ENCODE peak calls at places on chromosome 16, in seven cellular contexts. One of them, this sample, is unnamed.

GRCh38 chr16:3304370-3304769 is 860 bp downstream of the TIGD7 start:
- DNase-seq in stimulated activated CD4-positive, alpha-beta T cell treated with anti-CD3 and anti-CD28 coated beads, Interleukin-1b, Interleukin-23, amount 100 ng/mL, for 1 hour: no peak
- DNase-seq in C1 segment of cervical spinal cord: no peak
- DNase-seq in mucosa of gallbladder: no peak
- DNase-seq in BJ: no peak
- DNase-seq in effector memory CD4-positive, alpha-beta T cell: no peak
- DNase-seq in DMS79 treated with DMSO at 0.1 percent for 48 hours: no peak
- DNase-seq in this sample: no peak

GRCh38 chr16:29983420-29984136 is 9.9 kb downstream of the TAOK2 start:
- DNase-seq in BJ: no peak
- DNase-seq in stimulated activated CD4-positive, alpha-beta T cell treated with anti-CD3 and anti-CD28 coated beads, Interleukin-1b, Interleukin-23, amount 100 ng/mL, for 1 hour: no peak
- DNase-seq in DMS79 treated with DMSO at 0.1 percent for 48 hours: no peak
- DNase-seq in mucosa of gallbladder: no peak
- DNase-seq in C1 segment of cervical spinal cord: no peak
- DNase-seq in effector memory CD4-positive, alpha-beta T cell: no peak
- DNase-seq in this sample: no peak

GRCh38 chr16:88407807-88408206 is 25.0 kb downstream of the ZNF469 start:
- DNase-seq in effector memory CD4-positive, alpha-beta T cell: no peak
- DNase-seq in DMS79 treated with DMSO at 0.1 percent for 48 hours: no peak
- DNase-seq in C1 segment of cervical spinal cord: no peak
- DNase-seq in BJ: no peak
- DNase-seq in stimulated activated CD4-positive, alpha-beta T cell treated with anti-CD3 and anti-CD28 coated beads, Interleukin-1b, Interleukin-23, amount 100 ng/mL, for 1 hour: no peak
- DNase-seq in mucosa of gallbladder: no peak
- DNase-seq in this sample: no peak

GRCh38 chr16:5633845-5634440 is 536.3 kb upstream of the EEF2KMT start:
- DNase-seq in C1 segment of cervical spinal cord: no peak
- DNase-seq in effector memory CD4-positive, alpha-beta T cell: no peak
- DNase-seq in DMS79 treated with DMSO at 0.1 percent for 48 hours: peak; percentile 41
- DNase-seq in mucosa of gallbladder: no peak
- DNase-seq in BJ: no peak
- DNase-seq in stimulated activated CD4-positive, alpha-beta T cell treated with anti-CD3 and anti-CD28 coated beads, Interleukin-1b, Interleukin-23, amount 100 ng/mL, for 1 hour: no peak
- DNase-seq in this sample: no peak

GRCh38 chr16:84193480-84193879 is 2.5 kb downstream of the ADAD2 start:
- DNase-seq in C1 segment of cervical spinal cord: no peak
- DNase-seq in BJ: no peak
- DNase-seq in effector memory CD4-positive, alpha-beta T cell: no peak
- DNase-seq in mucosa of gallbladder: no peak
- DNase-seq in DMS79 treated with DMSO at 0.1 percent for 48 hours: no peak
- DNase-seq in stimulated activated CD4-positive, alpha-beta T cell treated with anti-CD3 and anti-CD28 coated beads, Interleukin-1b, Interleukin-23, amount 100 ng/mL, for 1 hour: no peak
- DNase-seq in this sample: no peak

GRCh38 chr16:54426550-54426843 is 139.9 kb upstream of the IRX3 start:
- DNase-seq in effector memory CD4-positive, alpha-beta T cell: no peak
- DNase-seq in BJ: no peak
- DNase-seq in stimulated activated CD4-positive, alpha-beta T cell treated with anti-CD3 and anti-CD28 coated beads, Interleukin-1b, Interleukin-23, amount 100 ng/mL, for 1 hour: no peak
- DNase-seq in mucosa of gallbladder: no peak
- DNase-seq in DMS79 treated with DMSO at 0.1 percent for 48 hours: no peak
- DNase-seq in C1 segment of cervical spinal cord: no peak
- DNase-seq in this sample: no peak

GRCh38 chr16:83956336-83957289 is 3.6 kb downstream of the OSGIN1 start:
- DNase-seq in mucosa of gallbladder: peak; percentile 76
- DNase-seq in effector memory CD4-positive, alpha-beta T cell: peak; percentile 18
- DNase-seq in stimulated activated CD4-positive, alpha-beta T cell treated with anti-CD3 and anti-CD28 coated beads, Interleukin-1b, Interleukin-23, amount 100 ng/mL, for 1 hour: peak; percentile 30
- DNase-seq in DMS79 treated with DMSO at 0.1 percent for 48 hours: peak; percentile 11
- DNase-seq in C1 segment of cervical spinal cord: no peak
- DNase-seq in BJ: no peak
- DNase-seq in this sample: no peak

GRCh38 chr16:47431960-47432359 is 28.9 kb downstream of the ITFG1 start:
- DNase-seq in stimulated activated CD4-positive, alpha-beta T cell treated with anti-CD3 and anti-CD28 coated beads, Interleukin-1b, Interleukin-23, amount 100 ng/mL, for 1 hour: no peak
- DNase-seq in DMS79 treated with DMSO at 0.1 percent for 48 hours: no peak
- DNase-seq in mucosa of gallbladder: no peak
- DNase-seq in effector memory CD4-positive, alpha-beta T cell: no peak
- DNase-seq in BJ: no peak
- DNase-seq in C1 segment of cervical spinal cord: no peak
- DNase-seq in this sample: no peak

GRCh38 chr16:86495756-86496261 is 14.5 kb upstream of the FOXF1 start:
- DNase-seq in mucosa of gallbladder: no peak
- DNase-seq in stimulated activated CD4-positive, alpha-beta T cell treated with anti-CD3 and anti-CD28 coated beads, Interleukin-1b, Interleukin-23, amount 100 ng/mL, for 1 hour: no peak
- DNase-seq in DMS79 treated with DMSO at 0.1 percent for 48 hours: no peak
- DNase-seq in C1 segment of cervical spinal cord: no peak
- DNase-seq in BJ: no peak
- DNase-seq in effector memory CD4-positive, alpha-beta T cell: no peak
- DNase-seq in this sample: no peak

GRCh38 chr16:67647111-67647651 is 2.2 kb downstream of the CARMIL2 start:
- DNase-seq in DMS79 treated with DMSO at 0.1 percent for 48 hours: no peak
- DNase-seq in effector memory CD4-positive, alpha-beta T cell: no peak
- DNase-seq in C1 segment of cervical spinal cord: no peak
- DNase-seq in stimulated activated CD4-positive, alpha-beta T cell treated with anti-CD3 and anti-CD28 coated beads, Interleukin-1b, Interleukin-23, amount 100 ng/mL, for 1 hour: no peak
- DNase-seq in BJ: no peak
- DNase-seq in mucosa of gallbladder: no peak
- DNase-seq in this sample: no peak

GRCh38 chr16:55120408-55120807 is 189.7 kb downstream of the IRX5 start:
- DNase-seq in C1 segment of cervical spinal cord: no peak
- DNase-seq in BJ: no peak
- DNase-seq in DMS79 treated with DMSO at 0.1 percent for 48 hours: no peak
- DNase-seq in effector memory CD4-positive, alpha-beta T cell: no peak
- DNase-seq in stimulated activated CD4-positive, alpha-beta T cell treated with anti-CD3 and anti-CD28 coated beads, Interleukin-1b, Interleukin-23, amount 100 ng/mL, for 1 hour: no peak
- DNase-seq in mucosa of gallbladder: no peak
- DNase-seq in this sample: no peak

GRCh38 chr16:74999208-74999682 is 421 bp downstream of the ZNRF1 start:
- DNase-seq in BJ: no peak
- DNase-seq in C1 segment of cervical spinal cord: no peak
- DNase-seq in DMS79 treated with DMSO at 0.1 percent for 48 hours: no peak
- DNase-seq in stimulated activated CD4-positive, alpha-beta T cell treated with anti-CD3 and anti-CD28 coated beads, Interleukin-1b, Interleukin-23, amount 100 ng/mL, for 1 hour: no peak
- DNase-seq in mucosa of gallbladder: no peak
- DNase-seq in effector memory CD4-positive, alpha-beta T cell: peak; percentile 14
- DNase-seq in this sample: no peak

GRCh38 chr16:59905628-59906027 is 1171.5 kb upstream of the GOT2 start:
- DNase-seq in DMS79 treated with DMSO at 0.1 percent for 48 hours: no peak
- DNase-seq in BJ: peak; percentile 22
- DNase-seq in C1 segment of cervical spinal cord: no peak
- DNase-seq in mucosa of gallbladder: no peak
- DNase-seq in stimulated activated CD4-positive, alpha-beta T cell treated with anti-CD3 and anti-CD28 coated beads, Interleukin-1b, Interleukin-23, amount 100 ng/mL, for 1 hour: no peak
- DNase-seq in effector memory CD4-positive, alpha-beta T cell: no peak
- DNase-seq in this sample: no peak

GRCh38 chr16:3149630-3150345 is 15.0 kb downstream of the ZNF213 start:
- DNase-seq in mucosa of gallbladder: peak; percentile 66
- DNase-seq in BJ: no peak
- DNase-seq in DMS79 treated with DMSO at 0.1 percent for 48 hours: peak; percentile 25
- DNase-seq in C1 segment of cervical spinal cord: no peak
- DNase-seq in effector memory CD4-positive, alpha-beta T cell: peak; percentile 20
- DNase-seq in stimulated activated CD4-positive, alpha-beta T cell treated with anti-CD3 and anti-CD28 coated beads, Interleukin-1b, Interleukin-23, amount 100 ng/mL, for 1 hour: no peak
- DNase-seq in this sample: no peak

GRCh38 chr16:1771072-1771863 is at the start of gene NME3:
- DNase-seq in effector memory CD4-positive, alpha-beta T cell: peak; percentile 61
- DNase-seq in C1 segment of cervical spinal cord: peak; percentile 24
- DNase-seq in stimulated activated CD4-positive, alpha-beta T cell treated with anti-CD3 and anti-CD28 coated beads, Interleukin-1b, Interleukin-23, amount 100 ng/mL, for 1 hour: peak; percentile 36
- DNase-seq in mucosa of gallbladder: peak; percentile 80
- DNase-seq in DMS79 treated with DMSO at 0.1 percent for 48 hours: peak; percentile 22
- DNase-seq in BJ: no peak
- DNase-seq in this sample: no peak

GRCh38 chr16:84603115-84603816 is 14.6 kb downstream of the COTL1 start:
- DNase-seq in mucosa of gallbladder: peak; percentile 69
- DNase-seq in DMS79 treated with DMSO at 0.1 percent for 48 hours: no peak
- DNase-seq in C1 segment of cervical spinal cord: peak; percentile 71
- DNase-seq in BJ: peak; percentile 92
- DNase-seq in effector memory CD4-positive, alpha-beta T cell: peak; percentile 59
- DNase-seq in stimulated activated CD4-positive, alpha-beta T cell treated with anti-CD3 and anti-CD28 coated beads, Interleukin-1b, Interleukin-23, amount 100 ng/mL, for 1 hour: no peak
- DNase-seq in this sample: no peak

GRCh38 chr16:61596648-61597047 is 439.6 kb downstream of the CDH8 start:
- DNase-seq in DMS79 treated with DMSO at 0.1 percent for 48 hours: no peak
- DNase-seq in stimulated activated CD4-positive, alpha-beta T cell treated with anti-CD3 and anti-CD28 coated beads, Interleukin-1b, Interleukin-23, amount 100 ng/mL, for 1 hour: no peak
- DNase-seq in mucosa of gallbladder: no peak
- DNase-seq in C1 segment of cervical spinal cord: no peak
- DNase-seq in BJ: no peak
- DNase-seq in effector memory CD4-positive, alpha-beta T cell: no peak
- DNase-seq in this sample: no peak

GRCh38 chr16:88315543-88316105 is 67.1 kb upstream of the ZNF469 start:
- DNase-seq in mucosa of gallbladder: peak; percentile 46
- DNase-seq in DMS79 treated with DMSO at 0.1 percent for 48 hours: no peak
- DNase-seq in C1 segment of cervical spinal cord: no peak
- DNase-seq in stimulated activated CD4-positive, alpha-beta T cell treated with anti-CD3 and anti-CD28 coated beads, Interleukin-1b, Interleukin-23, amount 100 ng/mL, for 1 hour: no peak
- DNase-seq in effector memory CD4-positive, alpha-beta T cell: no peak
- DNase-seq in BJ: no peak
- DNase-seq in this sample: no peak

GRCh38 chr16:16027728-16028310 is 78.4 kb downstream of the ABCC1 start:
- DNase-seq in BJ: no peak
- DNase-seq in effector memory CD4-positive, alpha-beta T cell: no peak
- DNase-seq in mucosa of gallbladder: peak; percentile 25
- DNase-seq in DMS79 treated with DMSO at 0.1 percent for 48 hours: no peak
- DNase-seq in C1 segment of cervical spinal cord: no peak
- DNase-seq in stimulated activated CD4-positive, alpha-beta T cell treated with anti-CD3 and anti-CD28 coated beads, Interleukin-1b, Interleukin-23, amount 100 ng/mL, for 1 hour: no peak
- DNase-seq in this sample: no peak

GRCh38 chr16:14369734-14370598 is 260.1 kb downstream of the PARN start:
- DNase-seq in mucosa of gallbladder: no peak
- DNase-seq in stimulated activated CD4-positive, alpha-beta T cell treated with anti-CD3 and anti-CD28 coated beads, Interleukin-1b, Interleukin-23, amount 100 ng/mL, for 1 hour: no peak
- DNase-seq in DMS79 treated with DMSO at 0.1 percent for 48 hours: no peak
- DNase-seq in effector memory CD4-positive, alpha-beta T cell: no peak
- DNase-seq in BJ: no peak
- DNase-seq in C1 segment of cervical spinal cord: no peak
- DNase-seq in this sample: no peak

GRCh38 chr16:85715169-85716015 is 26.6 kb upstream of the GINS2 start:
- DNase-seq in stimulated activated CD4-positive, alpha-beta T cell treated with anti-CD3 and anti-CD28 coated beads, Interleukin-1b, Interleukin-23, amount 100 ng/mL, for 1 hour: no peak
- DNase-seq in C1 segment of cervical spinal cord: no peak
- DNase-seq in DMS79 treated with DMSO at 0.1 percent for 48 hours: peak; percentile 85
- DNase-seq in effector memory CD4-positive, alpha-beta T cell: no peak
- DNase-seq in mucosa of gallbladder: no peak
- DNase-seq in BJ: no peak
- DNase-seq in this sample: no peak

GRCh38 chr16:57480127-57480753 is 6.1 kb downstream of the DOK4 start:
- DNase-seq in effector memory CD4-positive, alpha-beta T cell: no peak
- DNase-seq in BJ: no peak
- DNase-seq in mucosa of gallbladder: peak; percentile 89
- DNase-seq in C1 segment of cervical spinal cord: no peak
- DNase-seq in DMS79 treated with DMSO at 0.1 percent for 48 hours: no peak
- DNase-seq in stimulated activated CD4-positive, alpha-beta T cell treated with anti-CD3 and anti-CD28 coated beads, Interleukin-1b, Interleukin-23, amount 100 ng/mL, for 1 hour: no peak
- DNase-seq in this sample: no peak

GRCh38 chr16:85124636-85125346 is 12.5 kb upstream of the CIBAR2 start:
- DNase-seq in DMS79 treated with DMSO at 0.1 percent for 48 hours: no peak
- DNase-seq in BJ: no peak
- DNase-seq in mucosa of gallbladder: no peak
- DNase-seq in effector memory CD4-positive, alpha-beta T cell: no peak
- DNase-seq in C1 segment of cervical spinal cord: no peak
- DNase-seq in stimulated activated CD4-positive, alpha-beta T cell treated with anti-CD3 and anti-CD28 coated beads, Interleukin-1b, Interleukin-23, amount 100 ng/mL, for 1 hour: no peak
- DNase-seq in this sample: no peak

GRCh38 chr16:1519831-1520230 is 13.6 kb upstream of the TMEM204 start:
- DNase-seq in DMS79 treated with DMSO at 0.1 percent for 48 hours: no peak
- DNase-seq in mucosa of gallbladder: no peak
- DNase-seq in BJ: no peak
- DNase-seq in effector memory CD4-positive, alpha-beta T cell: no peak
- DNase-seq in stimulated activated CD4-positive, alpha-beta T cell treated with anti-CD3 and anti-CD28 coated beads, Interleukin-1b, Interleukin-23, amount 100 ng/mL, for 1 hour: no peak
- DNase-seq in C1 segment of cervical spinal cord: no peak
- DNase-seq in this sample: no peak

GRCh38 chr16:4509420-4509819 is 29.2 kb downstream of the CDIP1 start:
- DNase-seq in mucosa of gallbladder: no peak
- DNase-seq in stimulated activated CD4-positive, alpha-beta T cell treated with anti-CD3 and anti-CD28 coated beads, Interleukin-1b, Interleukin-23, amount 100 ng/mL, for 1 hour: no peak
- DNase-seq in BJ: no peak
- DNase-seq in DMS79 treated with DMSO at 0.1 percent for 48 hours: no peak
- DNase-seq in effector memory CD4-positive, alpha-beta T cell: no peak
- DNase-seq in C1 segment of cervical spinal cord: no peak
- DNase-seq in this sample: no peak

GRCh38 chr16:53775821-53776431 is 72.0 kb downstream of the FTO start:
- DNase-seq in effector memory CD4-positive, alpha-beta T cell: no peak
- DNase-seq in BJ: peak; percentile 79
- DNase-seq in DMS79 treated with DMSO at 0.1 percent for 48 hours: no peak
- DNase-seq in C1 segment of cervical spinal cord: no peak
- DNase-seq in stimulated activated CD4-positive, alpha-beta T cell treated with anti-CD3 and anti-CD28 coated beads, Interleukin-1b, Interleukin-23, amount 100 ng/mL, for 1 hour: no peak
- DNase-seq in mucosa of gallbladder: peak; percentile 53
- DNase-seq in this sample: no peak

GRCh38 chr16:79613009-79613408 is 12.5 kb upstream of the MAF start:
- DNase-seq in mucosa of gallbladder: no peak
- DNase-seq in effector memory CD4-positive, alpha-beta T cell: no peak
- DNase-seq in stimulated activated CD4-positive, alpha-beta T cell treated with anti-CD3 and anti-CD28 coated beads, Interleukin-1b, Interleukin-23, amount 100 ng/mL, for 1 hour: no peak
- DNase-seq in BJ: no peak
- DNase-seq in C1 segment of cervical spinal cord: no peak
- DNase-seq in DMS79 treated with DMSO at 0.1 percent for 48 hours: no peak
- DNase-seq in this sample: no peak

GRCh38 chr16:88455610-88456355 is 2.7 kb downstream of the ZFPM1 start:
- DNase-seq in stimulated activated CD4-positive, alpha-beta T cell treated with anti-CD3 and anti-CD28 coated beads, Interleukin-1b, Interleukin-23, amount 100 ng/mL, for 1 hour: no peak
- DNase-seq in DMS79 treated with DMSO at 0.1 percent for 48 hours: peak; percentile 22
- DNase-seq in mucosa of gallbladder: no peak
- DNase-seq in effector memory CD4-positive, alpha-beta T cell: peak; percentile 72
- DNase-seq in BJ: no peak
- DNase-seq in C1 segment of cervical spinal cord: no peak
- DNase-seq in this sample: no peak

GRCh38 chr16:89986600-89986999 is 32.7 kb downstream of the DBNDD1 start:
- DNase-seq in effector memory CD4-positive, alpha-beta T cell: no peak
- DNase-seq in stimulated activated CD4-positive, alpha-beta T cell treated with anti-CD3 and anti-CD28 coated beads, Interleukin-1b, Interleukin-23, amount 100 ng/mL, for 1 hour: no peak
- DNase-seq in C1 segment of cervical spinal cord: no peak
- DNase-seq in DMS79 treated with DMSO at 0.1 percent for 48 hours: no peak
- DNase-seq in BJ: no peak
- DNase-seq in mucosa of gallbladder: no peak
- DNase-seq in this sample: no peak

GRCh38 chr16:82641336-82641984 is 14.7 kb downstream of the CDH13 start:
- DNase-seq in stimulated activated CD4-positive, alpha-beta T cell treated with anti-CD3 and anti-CD28 coated beads, Interleukin-1b, Interleukin-23, amount 100 ng/mL, for 1 hour: no peak
- DNase-seq in C1 segment of cervical spinal cord: no peak
- DNase-seq in mucosa of gallbladder: no peak
- DNase-seq in DMS79 treated with DMSO at 0.1 percent for 48 hours: no peak
- DNase-seq in BJ: no peak
- DNase-seq in effector memory CD4-positive, alpha-beta T cell: no peak
- DNase-seq in this sample: no peak

GRCh38 chr16:5706206-5706605 is 608.6 kb upstream of the EEF2KMT start:
- DNase-seq in stimulated activated CD4-positive, alpha-beta T cell treated with anti-CD3 and anti-CD28 coated beads, Interleukin-1b, Interleukin-23, amount 100 ng/mL, for 1 hour: no peak
- DNase-seq in C1 segment of cervical spinal cord: no peak
- DNase-seq in mucosa of gallbladder: no peak
- DNase-seq in DMS79 treated with DMSO at 0.1 percent for 48 hours: no peak
- DNase-seq in effector memory CD4-positive, alpha-beta T cell: no peak
- DNase-seq in BJ: no peak
- DNase-seq in this sample: no peak

This sample was measured in NCI-H1048.